ENCODE peak calls at places on chromosomes 7 and 10, in five cellular contexts. N, L, R, Z and S are unnamed samples. For H3K9me3, the result is how much of the 10 kb centered on the place peaks cover.

GRCh38 chr7:87448427-87448826 is 27.1 kb downstream of the ABCB4 start:
- DNase-seq in N (no peak), L (no peak), R (no peak), Z (no peak), S (no peak)

GRCh38 chr10:90276894-90277447 is 575.6 kb downstream of the KIF20B start:
- DNase-seq in N (no peak), L (no peak), R (no peak), Z (no peak), S (no peak)

GRCh38 chr10:84256510-84257342 is 11.9 kb downstream of the RGR start:
- DNase-seq in N (no peak), L (no peak), R (peak), Z (peak), S (no peak)

GRCh38 chr7:151371266-151371665 is 29.7 kb downstream of the NUB1 start:
- DNase-seq in N (no peak), L (no peak), R (peak), Z (no peak), S (no peak)

GRCh38 chr7:131843862-131844261 is 287.4 kb upstream of the PODXL start:
- DNase-seq in N (no peak), L (no peak), R (no peak), Z (no peak), S (no peak)

GRCh38 chr10:34655286-34656170 is 159.6 kb downstream of the PARD3 start:
- DNase-seq in N (no peak), L (no peak), R (peak), Z (peak), S (no peak)

GRCh38 chr10:86366033-86366901 is at the start of gene GRID1:
- DNase-seq in N (no peak), L (peak), R (no peak), Z (no peak), S (no peak)

GRCh38 chr7:34298492-34298891 is 359.5 kb upstream of the NPSR1 start:
- DNase-seq in N (no peak), L (no peak), R (no peak), Z (no peak), S (no peak)

GRCh38 chr10:116287906-116288501 is 15.0 kb upstream of the GFRA1 start:
- DNase-seq in N (no peak), L (peak), R (no peak), Z (no peak), S (no peak)

GRCh38 chr10:96683710-96684109 is 36.6 kb downstream of the PIK3AP1 start:
- DNase-seq in N (no peak), L (no peak), R (no peak), Z (no peak), S (no peak)

GRCh38 chr10:5268234-5268633 is 71.6 kb downstream of the AKR1C4 start:
- DNase-seq in N (no peak), L (no peak), R (no peak), Z (no peak), S (no peak)

GRCh38 chr7:72020301-72020700 is 391.8 kb downstream of the CALN1 start:
- DNase-seq in N (no peak), L (no peak), R (no peak), Z (no peak), S (peak)

GRCh38 chr10:5524721-5525531 is at the start of gene CALML3:
- DNase-seq in N (no peak), L (peak), R (peak), Z (no peak), S (no peak)

GRCh38 chr7:22433710-22434460 is 66.1 kb downstream of the STEAP1B start:
- DNase-seq in N (no peak), L (no peak), R (no peak), Z (peak), S (peak)

GRCh38 chr10:58743466-58744115 is 230.9 kb downstream of the BICC1 start:
- DNase-seq in N (no peak), L (no peak), R (no peak), Z (no peak), S (no peak)

GRCh38 chr10:84715911-84716310 is 387.5 kb downstream of the CCSER2 start:
- DNase-seq in N (no peak), L (no peak), R (no peak), Z (peak), S (no peak)

GRCh38 chr10:51768886-51769285 is 69.5 kb upstream of the CSTF2T start:
- DNase-seq in N (no peak), L (no peak), R (no peak), Z (no peak), S (no peak)

GRCh38 chr7:155965010-155965409 is 152.7 kb upstream of the SHH start:
- DNase-seq in N (no peak), L (no peak), R (peak), Z (no peak), S (no peak)

GRCh38 chr10:44300666-44301649 is 83.9 kb downstream of the CXCL12 start:
- DNase-seq in N (peak), L (no peak), R (peak), Z (no peak), S (peak)

GRCh38 chr7:69451715-69452114 is 146.6 kb upstream of the AUTS2 start:
- DNase-seq in N (no peak), L (no peak), R (no peak), Z (no peak), S (no peak)

GRCh38 chr7:3112499-3113134 is 69.0 kb upstream of the CARD11 start:
- DNase-seq in N (no peak), L (no peak), R (no peak), Z (no peak), S (no peak)

GRCh38 chr7:2719007-2719406 is 31.0 kb downstream of the AMZ1 start:
- DNase-seq in N (no peak), L (no peak), R (no peak), Z (peak), S (no peak)

GRCh38 chr7:101985646-101986199 is 168.3 kb downstream of the CUX1 start:
- DNase-seq in N (no peak), L (no peak), R (no peak), Z (no peak), S (no peak)

GRCh38 chr7:138460649-138461607 is 869 bp downstream of the TRIM24 start:
- DNase-seq in N (no peak), L (peak), R (peak), Z (no peak), S (no peak)

GRCh38 chr10:62081322-62081945 is 179.9 kb downstream of the ARID5B start:
- DNase-seq in N (no peak), L (no peak), R (no peak), Z (no peak), S (no peak)

GRCh38 chr10:28113202-28113601 is 114.3 kb upstream of the ODAD2 start:
- DNase-seq in N (no peak), L (no peak), R (no peak), Z (no peak), S (no peak)

GRCh38 chr10:105885495-105885894 is 1244.4 kb downstream of the SORCS3 start:
- DNase-seq in N (no peak), L (no peak), R (no peak), Z (no peak), S (no peak)

DNA sequence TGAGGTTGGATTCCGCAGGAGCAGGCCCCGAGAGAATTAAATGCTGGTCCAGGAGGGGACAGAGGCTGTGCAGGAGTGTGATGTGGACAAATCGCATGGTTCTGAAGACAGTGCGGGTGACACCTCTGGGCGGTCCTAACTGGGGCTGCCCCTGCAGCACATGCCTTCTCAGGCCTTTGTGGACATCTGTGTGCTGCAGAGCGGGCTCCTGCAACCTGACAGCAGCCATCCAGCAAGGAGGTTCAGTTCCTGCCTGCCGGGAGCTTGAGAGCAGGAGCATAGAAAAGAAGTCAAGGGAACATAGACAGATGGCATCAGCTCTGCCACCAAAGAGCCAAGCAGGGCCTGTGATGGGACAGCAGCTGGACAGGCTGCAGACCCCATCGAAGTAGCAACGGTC is 135.9 kb upstream of the PPP2R2D start:
- DNase-seq in N (no peak), L (no peak), R (no peak), Z (no peak), S (no peak)
- H3K9me3 ChIP-seq in N (under half), L (under half), R (under half), Z (under half), S (under half)

GRCh38 chr10:93718937-93719725 is 16.7 kb upstream of the FRA10AC1 start:
- DNase-seq in N (no peak), L (no peak), R (no peak), Z (no peak), S (no peak)

GRCh38 chr10:93716771-93717170 is 14.4 kb upstream of the FRA10AC1 start:
- DNase-seq in N (no peak), L (no peak), R (no peak), Z (no peak), S (no peak)

GRCh38 chr10:93711891-93712290 is 9.5 kb upstream of the FRA10AC1 start:
- DNase-seq in N (no peak), L (no peak), R (no peak), Z (no peak), S (no peak)

GRCh38 chr10:93712593-93712992 is 10.2 kb upstream of the FRA10AC1 start:
- DNase-seq in N (no peak), L (no peak), R (no peak), Z (no peak), S (no peak)

DNA sequence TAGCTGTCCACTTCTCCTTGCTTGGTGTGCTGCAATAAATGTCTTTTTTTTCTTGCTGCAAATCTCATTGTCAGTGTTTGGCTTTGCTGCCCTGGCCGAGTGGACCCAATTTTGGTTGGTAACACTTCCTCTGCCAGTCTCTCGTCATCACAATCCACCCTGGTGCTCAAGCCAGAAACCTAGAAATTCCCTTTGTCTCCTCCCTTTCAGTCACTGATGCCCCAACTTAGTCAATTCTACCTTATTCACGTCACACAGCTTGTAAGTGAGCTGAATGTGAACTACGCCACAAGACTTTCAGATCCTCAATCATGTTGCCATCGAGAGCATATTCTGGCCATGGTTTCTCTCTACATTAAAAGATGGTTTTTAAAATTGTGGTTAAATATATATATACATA is 13.0 kb upstream of the FRA10AC1 start:
- DNase-seq in N (peak), L (no peak), R (no peak), Z (no peak), S (no peak)
- TF ChIP-seq EP300 in N (peak), L (no peak), R (no peak), Z (no peak), S (no peak)

GRCh38 chr7:143426479-143427142 is 16.6 kb upstream of the TAS2R60 start:
- DNase-seq in N (no peak), L (no peak), R (no peak), Z (no peak), S (no peak)

GRCh38 chr7:143417734-143418378 is 9.2 kb upstream of the EPHA1 start:
- DNase-seq in N (no peak), L (no peak), R (no peak), Z (no peak), S (no peak)

GRCh38 chr7:143419880-143420279 is 11.2 kb upstream of the EPHA1 start:
- DNase-seq in N (no peak), L (no peak), R (no peak), Z (no peak), S (no peak)

GRCh38 chr7:143418681-143419458 is 10.2 kb upstream of the EPHA1 start:
- DNase-seq in N (no peak), L (no peak), R (no peak), Z (no peak), S (no peak)

DNA sequence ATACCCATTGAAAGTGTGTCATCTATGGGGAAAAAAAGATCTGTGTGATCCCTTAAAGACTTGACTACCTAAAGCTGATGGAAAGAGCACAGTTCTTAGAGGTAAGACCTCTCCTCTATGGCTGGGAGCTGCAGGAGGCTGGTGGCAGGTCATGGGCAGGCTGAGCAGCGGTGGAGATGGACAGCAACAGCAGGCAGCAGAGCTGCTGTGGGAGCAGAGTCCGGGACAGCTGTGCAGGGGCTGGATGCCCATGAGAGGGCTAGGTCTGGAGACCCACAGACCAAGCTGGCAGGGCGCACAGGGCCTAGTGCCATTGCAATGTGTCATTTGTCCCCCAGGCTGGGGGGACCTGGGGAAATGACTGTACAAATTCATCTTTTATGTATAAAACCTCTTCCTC is 13.4 kb upstream of the EPHA1 start:
- DNase-seq in N (no peak), L (no peak), R (no peak), Z (no peak), S (no peak)
- H3K9me3 ChIP-seq in N (under half), L (under half), R (under half), Z (under half), S (under half)

DNA sequence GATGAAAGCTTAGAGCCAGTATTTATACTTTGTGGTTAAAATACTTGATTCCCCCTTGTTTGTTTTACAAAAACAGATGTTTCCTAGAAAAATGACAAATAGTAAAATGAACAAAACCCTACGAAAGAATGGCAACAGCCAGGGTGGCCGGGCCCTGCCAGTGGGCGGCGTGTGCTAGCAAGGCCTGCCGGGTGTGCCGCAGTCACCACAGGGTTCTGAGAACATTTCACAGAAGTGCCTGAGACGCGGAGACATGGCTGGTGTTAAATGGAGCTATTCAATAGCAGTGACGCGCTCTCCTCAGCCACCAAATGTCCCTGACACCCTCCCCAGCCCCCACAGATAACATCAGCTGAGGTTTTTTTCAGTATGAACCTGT is 14.5 kb downstream of the GPR146 start:
- DNase-seq in N (no peak), L (no peak), R (no peak), Z (no peak), S (no peak)
- TF ChIP-seq EP300 in N (no peak), L (no peak), R (no peak), Z (no peak), S (no peak)

GRCh38 chr7:136266457-136266856 is 289.3 kb upstream of the MTPN start:
- DNase-seq in N (no peak), L (no peak), R (no peak), Z (no peak), S (no peak)
- H3K9me3 ChIP-seq in N (under half), L (under half), R (under half), Z (under half), S (under half)

GRCh38 chr10:111954364-111954763 is 229.2 kb downstream of the GPAM start:
- DNase-seq in N (no peak), L (no peak), R (no peak), Z (no peak), S (no peak)

GRCh38 chr10:111956841-111957240 is 226.7 kb downstream of the GPAM start:
- DNase-seq in N (no peak), L (no peak), R (no peak), Z (no peak), S (no peak)

GRCh38 chr10:111953949-111954348 is 229.6 kb downstream of the GPAM start:
- DNase-seq in N (no peak), L (no peak), R (no peak), Z (no peak), S (no peak)
- TF ChIP-seq EP300 in N (no peak), L (no peak), R (no peak), Z (no peak), S (no peak)

DNA sequence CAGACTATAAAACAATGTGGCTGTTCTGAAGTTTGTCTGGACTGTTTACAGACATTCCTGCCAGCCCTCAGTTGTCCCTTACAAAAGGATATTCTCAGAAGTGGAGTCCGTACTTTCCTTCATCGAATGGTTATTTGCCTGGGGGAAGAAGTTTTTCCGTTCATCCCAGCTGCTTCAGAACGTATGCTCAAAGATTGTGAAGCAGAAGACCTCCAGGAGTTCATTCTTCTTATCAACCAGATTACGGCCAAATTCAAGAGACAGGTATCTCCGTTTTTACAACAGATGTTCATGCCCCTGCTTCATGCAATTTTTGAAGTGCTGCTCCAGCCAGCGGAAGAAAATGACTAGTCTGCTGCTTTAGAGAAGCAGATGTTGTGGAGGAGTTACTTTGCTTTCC is 174.3 kb upstream of the NUPR2 start:
- DNase-seq in N (no peak), L (no peak), R (no peak), Z (no peak), S (no peak)
- H3K9me3 ChIP-seq in N (under half), L (under half), R (under half), Z (under half), S (under half)

GRCh38 chr10:107492389-107492788 is 327.9 kb upstream of the SORCS1 start:
- DNase-seq in N (no peak), L (no peak), R (no peak), Z (no peak), S (no peak)
- TF ChIP-seq EP300 in N (no peak), L (no peak), R (no peak), Z (no peak), S (no peak)

GRCh38 chr7:157568785-157569584 is 232.2 kb downstream of the DNAJB6 start:
- DNase-seq in N (no peak), L (peak), R (peak), Z (no peak), S (no peak)

GRCh38 chr7:157567666-157568065 is 230.9 kb downstream of the DNAJB6 start:
- DNase-seq in N (no peak), L (no peak), R (no peak), Z (no peak), S (no peak)

GRCh38 chr7:157566631-157567006 is 229.8 kb downstream of the DNAJB6 start:
- DNase-seq in N (no peak), L (no peak), R (no peak), Z (no peak), S (no peak)

GRCh38 chr7:157569967-157570366 is 233.2 kb downstream of the DNAJB6 start:
- DNase-seq in N (no peak), L (no peak), R (no peak), Z (no peak), S (no peak)

DNA sequence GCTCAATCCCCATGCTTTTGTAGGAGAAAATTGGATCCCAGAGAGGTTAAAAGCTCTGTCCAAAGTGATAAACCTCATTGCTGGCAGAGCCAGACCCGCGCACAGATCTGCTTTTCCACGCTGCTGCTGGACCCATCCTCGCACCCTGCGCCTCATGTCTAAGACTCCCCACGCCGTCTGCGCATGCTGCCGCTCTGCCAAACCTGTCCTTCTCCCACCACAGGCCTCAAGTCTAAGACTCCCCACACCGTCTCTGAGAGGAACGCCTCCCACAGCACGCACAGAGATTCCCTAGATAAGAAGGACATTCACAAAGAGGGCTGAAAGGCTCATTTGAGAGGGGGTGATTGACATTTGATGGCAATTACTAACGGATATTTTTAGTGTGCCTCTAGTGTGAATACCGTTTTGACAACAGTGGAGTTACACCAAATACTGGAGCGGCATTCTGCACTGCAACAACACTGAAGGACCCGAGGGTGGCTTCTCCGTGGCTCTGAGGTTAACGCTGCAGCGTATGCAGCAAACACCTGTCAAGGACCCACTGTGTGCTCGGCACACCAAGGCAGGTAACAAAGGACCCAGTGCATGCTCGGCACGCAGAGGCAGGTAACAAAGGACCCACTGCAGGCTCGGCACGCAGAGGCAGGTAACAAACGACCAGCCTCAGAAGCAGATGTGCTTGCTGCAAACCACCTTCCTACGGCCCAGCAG is 231.4 kb downstream of the DNAJB6 start:
- DNase-seq in N (no peak), L (no peak), R (no peak), Z (no peak), S (no peak)
- H3K9me3 ChIP-seq in N (under half), L (under half), R (under half), Z (under half), S (under half)